ENCODE peak calls at places on chromosome 7, in six cellular contexts. One of them, this sample, is unnamed. For H3K4me1, the result is how much of the 10 kb centered on the place peaks cover.

GRCh38 chr7:25314729-25315267 is 86.5 kb upstream of the NPVF start:
- DNase-seq in cardiac muscle cell: no peak
- DNase-seq in RWPE2: no peak
- DNase-seq in lower lobe of right lung: no peak
- DNase-seq in foreskin keratinocyte: no peak
- DNase-seq in sigmoid colon: no peak
- DNase-seq in this sample: no peak

GRCh38 chr7:83520706-83521105 is 128.2 kb downstream of the SEMA3E start:
- DNase-seq in cardiac muscle cell: no peak
- DNase-seq in RWPE2: no peak
- DNase-seq in lower lobe of right lung: no peak
- DNase-seq in foreskin keratinocyte: no peak
- DNase-seq in sigmoid colon: no peak
- DNase-seq in this sample: no peak

GRCh38 chr7:17300012-17300411 is 1.6 kb downstream of the AHR start:
- DNase-seq in cardiac muscle cell: no peak
- DNase-seq in RWPE2: no peak
- DNase-seq in lower lobe of right lung: no peak
- DNase-seq in foreskin keratinocyte: no peak
- DNase-seq in sigmoid colon: no peak
- DNase-seq in this sample: no peak

GRCh38 chr7:30533886-30534285 is 29.3 kb upstream of the GGCT start:
- DNase-seq in cardiac muscle cell: no peak
- DNase-seq in RWPE2: no peak
- DNase-seq in lower lobe of right lung: no peak
- DNase-seq in foreskin keratinocyte: no peak
- DNase-seq in sigmoid colon: no peak
- DNase-seq in this sample: no peak

GRCh38 chr7:148144827-148145226 is 445.7 kb upstream of the C7orf33 start:
- DNase-seq in cardiac muscle cell: no peak
- DNase-seq in RWPE2: no peak
- DNase-seq in lower lobe of right lung: no peak
- DNase-seq in foreskin keratinocyte: no peak
- DNase-seq in sigmoid colon: no peak
- DNase-seq in this sample: no peak

GRCh38 chr7:90933984-90934383 is 330.2 kb upstream of the FZD1 start:
- DNase-seq in cardiac muscle cell: no peak
- DNase-seq in RWPE2: no peak
- DNase-seq in lower lobe of right lung: no peak
- DNase-seq in foreskin keratinocyte: no peak
- DNase-seq in sigmoid colon: no peak
- DNase-seq in this sample: no peak

GRCh38 chr7:30029696-30030095 is 1.5 kb downstream of the PLEKHA8 start:
- DNase-seq in cardiac muscle cell: no peak
- DNase-seq in RWPE2: no peak
- DNase-seq in lower lobe of right lung: no peak
- DNase-seq in foreskin keratinocyte: no peak
- DNase-seq in sigmoid colon: no peak
- DNase-seq in this sample: no peak

GRCh38 chr7:74587435-74588126 is 69.9 kb upstream of the GTF2I start:
- DNase-seq in cardiac muscle cell: peak
- DNase-seq in RWPE2: peak
- DNase-seq in lower lobe of right lung: peak
- DNase-seq in foreskin keratinocyte: no peak
- DNase-seq in sigmoid colon: peak
- DNase-seq in this sample: peak

GRCh38 chr7:127819975-127820778 is 168.2 kb downstream of the SND1 start:
- DNase-seq in cardiac muscle cell: no peak
- DNase-seq in RWPE2: no peak
- DNase-seq in lower lobe of right lung: no peak
- DNase-seq in foreskin keratinocyte: no peak
- DNase-seq in sigmoid colon: no peak
- DNase-seq in this sample: no peak

GRCh38 chr7:152158801-152159587 is 133.5 kb downstream of the GALNT11 start:
- DNase-seq in cardiac muscle cell: peak
- DNase-seq in RWPE2: no peak
- DNase-seq in lower lobe of right lung: no peak
- DNase-seq in foreskin keratinocyte: no peak
- DNase-seq in sigmoid colon: no peak
- DNase-seq in this sample: no peak

GRCh38 chr7:132576723-132577089 is 436 bp upstream of the PLXNA4 start:
- DNase-seq in cardiac muscle cell: peak
- DNase-seq in RWPE2: no peak
- DNase-seq in lower lobe of right lung: no peak
- DNase-seq in foreskin keratinocyte: no peak
- DNase-seq in sigmoid colon: no peak
- DNase-seq in this sample: no peak

GRCh38 chr7:134089446-134089845 is 37.7 kb upstream of the LRGUK start:
- DNase-seq in cardiac muscle cell: no peak
- DNase-seq in RWPE2: no peak
- DNase-seq in lower lobe of right lung: no peak
- DNase-seq in foreskin keratinocyte: no peak
- DNase-seq in sigmoid colon: no peak
- DNase-seq in this sample: no peak

GRCh38 chr7:138838166-138838565 is 40.2 kb upstream of the ATP6V0A4 start:
- DNase-seq in cardiac muscle cell: peak
- DNase-seq in RWPE2: no peak
- DNase-seq in lower lobe of right lung: no peak
- DNase-seq in foreskin keratinocyte: no peak
- DNase-seq in sigmoid colon: no peak
- DNase-seq in this sample: no peak

GRCh38 chr7:73978681-73979563 is 49.1 kb upstream of the ELN start:
- DNase-seq in cardiac muscle cell: peak
- DNase-seq in RWPE2: no peak
- DNase-seq in lower lobe of right lung: peak
- DNase-seq in foreskin keratinocyte: no peak
- DNase-seq in sigmoid colon: peak
- DNase-seq in this sample: peak

GRCh38 chr7:136359333-136359903 is 382.3 kb upstream of the MTPN start:
- DNase-seq in cardiac muscle cell: no peak
- DNase-seq in RWPE2: no peak
- DNase-seq in lower lobe of right lung: no peak
- DNase-seq in foreskin keratinocyte: no peak
- DNase-seq in sigmoid colon: no peak
- DNase-seq in this sample: no peak

GRCh38 chr7:75739796-75740672 is 1.3 kb upstream of the HIP1 start:
- DNase-seq in cardiac muscle cell: no peak
- DNase-seq in RWPE2: no peak
- DNase-seq in lower lobe of right lung: no peak
- DNase-seq in foreskin keratinocyte: peak
- DNase-seq in sigmoid colon: no peak
- DNase-seq in this sample: no peak

GRCh38 chr7:84614821-84615506 is 420.4 kb upstream of the SEMA3A start:
- DNase-seq in cardiac muscle cell: no peak
- DNase-seq in RWPE2: no peak
- DNase-seq in lower lobe of right lung: no peak
- DNase-seq in foreskin keratinocyte: no peak
- DNase-seq in sigmoid colon: no peak
- DNase-seq in this sample: no peak

GRCh38 chr7:53272081-53272480 is 236.6 kb downstream of the POM121L12 start:
- DNase-seq in cardiac muscle cell: peak
- DNase-seq in RWPE2: no peak
- DNase-seq in lower lobe of right lung: no peak
- DNase-seq in foreskin keratinocyte: no peak
- DNase-seq in sigmoid colon: no peak
- DNase-seq in this sample: no peak

GRCh38 chr7:52825611-52826010 is 209.8 kb upstream of the POM121L12 start:
- DNase-seq in cardiac muscle cell: no peak
- DNase-seq in RWPE2: no peak
- DNase-seq in lower lobe of right lung: no peak
- DNase-seq in foreskin keratinocyte: no peak
- DNase-seq in sigmoid colon: no peak
- DNase-seq in this sample: no peak

GRCh38 chr7:1938788-1939433 is 268.8 kb downstream of the ELFN1 start:
- DNase-seq in cardiac muscle cell: no peak
- DNase-seq in RWPE2: no peak
- DNase-seq in lower lobe of right lung: peak
- DNase-seq in foreskin keratinocyte: no peak
- DNase-seq in sigmoid colon: no peak
- DNase-seq in this sample: no peak

GRCh38 chr7:1940863-1941262 is 270.8 kb downstream of the ELFN1 start:
- DNase-seq in cardiac muscle cell: no peak
- DNase-seq in RWPE2: no peak
- DNase-seq in lower lobe of right lung: peak
- DNase-seq in foreskin keratinocyte: no peak
- DNase-seq in sigmoid colon: no peak
- DNase-seq in this sample: no peak

GRCh38 chr7:1939434-1940401 is 269.6 kb downstream of the ELFN1 start:
- DNase-seq in cardiac muscle cell: no peak
- DNase-seq in RWPE2: no peak
- DNase-seq in lower lobe of right lung: peak
- DNase-seq in foreskin keratinocyte: peak
- DNase-seq in sigmoid colon: no peak
- DNase-seq in this sample: no peak

GRCh38 chr7:1941464-1942025 is 271.5 kb downstream of the ELFN1 start:
- DNase-seq in cardiac muscle cell: peak
- DNase-seq in RWPE2: no peak
- DNase-seq in lower lobe of right lung: peak
- DNase-seq in foreskin keratinocyte: no peak
- DNase-seq in sigmoid colon: no peak
- DNase-seq in this sample: no peak

GRCh38 chr7:1940402-1940786 is 270.3 kb downstream of the ELFN1 start:
- DNase-seq in cardiac muscle cell: no peak
- DNase-seq in RWPE2: no peak
- DNase-seq in lower lobe of right lung: peak
- DNase-seq in foreskin keratinocyte: no peak
- DNase-seq in sigmoid colon: peak
- DNase-seq in this sample: peak
- H3K27ac ChIP-seq in cardiac muscle cell: no peak
- H3K27ac ChIP-seq in RWPE2: no peak
- H3K27ac ChIP-seq in lower lobe of right lung: peak
- H3K27ac ChIP-seq in foreskin keratinocyte: no peak
- H3K27ac ChIP-seq in sigmoid colon: no peak
- H3K27ac ChIP-seq in this sample: peak

DNA sequence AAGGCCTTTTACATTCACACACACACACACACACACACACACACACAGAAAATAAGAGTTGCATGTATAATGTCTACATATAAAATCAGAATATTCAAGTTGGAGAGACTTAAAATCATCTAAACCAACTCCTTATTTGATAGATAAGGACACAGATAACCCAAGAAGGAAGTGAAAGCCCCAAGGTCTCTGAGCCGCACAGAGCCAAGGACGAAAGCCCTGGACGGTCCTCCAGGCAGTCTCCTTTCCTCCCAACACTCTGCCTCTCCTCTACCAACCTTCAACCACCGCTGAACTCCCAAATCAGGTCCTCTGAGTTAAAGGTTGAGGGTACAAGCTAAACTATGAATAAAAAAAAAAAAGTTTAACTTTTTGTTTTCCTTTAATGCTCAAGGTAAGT is 28.2 kb downstream of the UBE2H start:
- DNase-seq in cardiac muscle cell: no peak
- DNase-seq in RWPE2: no peak
- DNase-seq in lower lobe of right lung: no peak
- DNase-seq in foreskin keratinocyte: no peak
- DNase-seq in sigmoid colon: no peak
- DNase-seq in this sample: no peak
- H3K4me1 ChIP-seq in cardiac muscle cell: under half
- H3K4me1 ChIP-seq in RWPE2: under half
- H3K4me1 ChIP-seq in lower lobe of right lung: under half
- H3K4me1 ChIP-seq in foreskin keratinocyte: under half
- H3K4me1 ChIP-seq in sigmoid colon: under half
- H3K4me1 ChIP-seq in this sample: under half

GRCh38 chr7:143463556-143463955 is 14.1 kb upstream of the TAS2R41 start:
- DNase-seq in cardiac muscle cell: no peak
- DNase-seq in RWPE2: no peak
- DNase-seq in lower lobe of right lung: no peak
- DNase-seq in foreskin keratinocyte: no peak
- DNase-seq in sigmoid colon: no peak
- DNase-seq in this sample: no peak

GRCh38 chr7:143459359-143459758 is 16.1 kb downstream of the TAS2R60 start:
- DNase-seq in cardiac muscle cell: no peak
- DNase-seq in RWPE2: no peak
- DNase-seq in lower lobe of right lung: no peak
- DNase-seq in foreskin keratinocyte: no peak
- DNase-seq in sigmoid colon: no peak
- DNase-seq in this sample: no peak

GRCh38 chr7:143462045-143462444 is 15.6 kb upstream of the TAS2R41 start:
- DNase-seq in cardiac muscle cell: no peak
- DNase-seq in RWPE2: no peak
- DNase-seq in lower lobe of right lung: no peak
- DNase-seq in foreskin keratinocyte: no peak
- DNase-seq in sigmoid colon: no peak
- DNase-seq in this sample: no peak

GRCh38 chr7:143458263-143458662 is 15.0 kb downstream of the TAS2R60 start:
- DNase-seq in cardiac muscle cell: no peak
- DNase-seq in RWPE2: no peak
- DNase-seq in lower lobe of right lung: no peak
- DNase-seq in foreskin keratinocyte: peak
- DNase-seq in sigmoid colon: no peak
- DNase-seq in this sample: no peak

DNA sequence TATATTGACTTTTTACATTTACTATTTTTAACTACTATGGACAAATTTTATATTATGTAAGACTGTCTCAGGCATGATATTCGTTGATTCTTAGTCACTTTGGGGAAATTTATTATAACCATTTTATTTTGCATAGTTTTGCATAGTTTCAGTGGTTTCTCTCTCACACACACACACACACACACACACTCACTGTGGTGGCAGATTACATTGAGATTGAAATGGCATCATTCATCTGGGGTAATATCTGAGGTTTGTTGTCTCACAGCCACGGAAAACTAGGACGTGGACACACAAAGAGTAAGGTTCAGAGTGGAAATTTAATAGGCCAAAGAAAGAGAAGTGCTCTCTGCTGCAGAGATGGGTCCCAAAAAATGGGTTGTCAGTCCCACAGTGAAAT is 17.1 kb upstream of the TAS2R41 start:
- DNase-seq in cardiac muscle cell: no peak
- DNase-seq in RWPE2: no peak
- DNase-seq in lower lobe of right lung: no peak
- DNase-seq in foreskin keratinocyte: no peak
- DNase-seq in sigmoid colon: no peak
- DNase-seq in this sample: no peak
- H3K27ac ChIP-seq in cardiac muscle cell: no peak
- H3K27ac ChIP-seq in RWPE2: no peak
- H3K27ac ChIP-seq in lower lobe of right lung: no peak
- H3K27ac ChIP-seq in foreskin keratinocyte: no peak
- H3K27ac ChIP-seq in sigmoid colon: no peak
- H3K27ac ChIP-seq in this sample: no peak

GRCh38 chr7:6446977-6447588 is 671 bp downstream of the DAGLB start:
- DNase-seq in cardiac muscle cell: peak
- DNase-seq in RWPE2: peak
- DNase-seq in lower lobe of right lung: peak
- DNase-seq in foreskin keratinocyte: peak
- DNase-seq in sigmoid colon: peak
- DNase-seq in this sample: peak
- H3K4me1 ChIP-seq in cardiac muscle cell: under half
- H3K4me1 ChIP-seq in RWPE2: under half
- H3K4me1 ChIP-seq in lower lobe of right lung: under half
- H3K4me1 ChIP-seq in foreskin keratinocyte: under half
- H3K4me1 ChIP-seq in sigmoid colon: under half
- H3K4me1 ChIP-seq in this sample: under half